ENCODE peak calls at places on chromosomes 13 and 19, in seven cellular contexts. M is heart right ventricle, I is Panc1, A is cardiac muscle cell, U is keratinocyte, V is mammary epithelial cell, P is neural progenitor cell. L is an unnamed sample.

GRCh38 chr13:46963874-46964273 is 67.0 kb upstream of the HTR2A start:
- DNase-seq in M (no peak), I (no peak), A (no peak), U (no peak), V (peak; percentile 11), P (no peak), L (peak; percentile 25)

GRCh38 chr13:90414691-90415596 is 932.5 kb upstream of the MIR17HG start:
- DNase-seq in M (no peak), I (peak; percentile 1), A (no peak), U (no peak), V (peak; percentile 67), P (no peak), L (no peak)

GRCh38 chr19:50500060-50500752 is 10.8 kb downstream of the JOSD2 start:
- DNase-seq in M (peak; percentile 81), I (no peak), A (peak; percentile 96), U (no peak), V (no peak), P (peak; percentile 69), L (peak; percentile 54)

GRCh38 chr13:111482806-111483620 is 162.6 kb downstream of the TEX29 start:
- DNase-seq in M (no peak), I (no peak), A (no peak), U (no peak), V (no peak), P (no peak), L (no peak)

GRCh38 chr13:48773531-48774275 is 120.0 kb downstream of the CYSLTR2 start:
- DNase-seq in M (no peak), I (no peak), A (no peak), U (no peak), V (no peak), P (no peak), L (no peak)

GRCh38 chr13:32840840-32841713 is 175.1 kb upstream of the KL start:
- DNase-seq in M (peak; percentile 47), I (no peak), A (no peak), U (no peak), V (peak; percentile 6), P (no peak), L (peak; percentile 37)

GRCh38 chr13:111265701-111266035 is 54.8 kb upstream of the TEX29 start:
- DNase-seq in M (no peak), I (no peak), A (no peak), U (no peak), V (no peak), P (peak; percentile 15), L (no peak)

GRCh38 chr19:2495130-2495641 is 19.3 kb downstream of the GADD45B start:
- DNase-seq in M (peak; percentile 89), I (no peak), A (peak; percentile 91), U (no peak), V (peak; percentile 55), P (peak; percentile 21), L (no peak)

GRCh38 chr19:45356760-45357444 is 13.5 kb downstream of the ERCC2 start:
- DNase-seq in M (no peak), I (no peak), A (no peak), U (no peak), V (no peak), P (no peak), L (no peak)
- H3K36me3 ChIP-seq in M (no peaks in the 10 kb centered on the region), I (no peaks in the 10 kb centered on the region), A (peaks cover 40% of the 10 kb centered on the region), U (peaks cover 45% of the 10 kb centered on the region), V (peaks cover 5% of the 10 kb centered on the region), P (no peaks in the 10 kb centered on the region), L (peaks cover 11% of the 10 kb centered on the region)

GRCh38 chr19:41924151-41925145 is 3.8 kb downstream of the ERFL start:
- DNase-seq in M (no peak), I (no peak), A (no peak), U (no peak), V (no peak), P (no peak), L (no peak)
- H3K4me1 ChIP-seq in M (peaks cover 15% of the 10 kb centered on the region), I (no peaks in the 10 kb centered on the region), A (no peaks in the 10 kb centered on the region), U (peaks cover 6% of the 10 kb centered on the region), V (no peaks in the 10 kb centered on the region), P (peaks cover 5% of the 10 kb centered on the region), L (no peaks in the 10 kb centered on the region)

DNA sequence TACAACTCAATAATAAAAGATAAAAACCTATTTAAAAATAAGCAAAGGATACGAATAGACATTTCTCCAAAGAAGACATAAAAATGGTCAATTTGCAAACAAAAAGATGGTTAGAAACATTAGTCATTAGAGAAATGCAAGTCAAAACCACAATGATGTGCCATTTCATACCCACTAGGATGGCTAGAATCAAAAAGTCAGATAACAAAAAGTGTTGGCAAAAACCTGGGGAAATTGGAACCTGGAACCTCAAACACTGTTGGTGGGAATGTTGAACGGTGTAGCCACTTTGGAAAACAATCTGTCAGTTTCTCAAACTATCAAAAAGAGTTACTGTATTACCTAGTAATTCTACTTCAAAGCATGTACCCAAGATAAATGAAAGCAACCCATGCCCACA is 26.5 kb upstream of the ZNF30 start:
- DNase-seq in M (no peak), I (no peak), A (no peak), U (no peak), V (no peak), P (no peak), L (no peak)
- H3K27me3 ChIP-seq in M (peaks cover 25% of the 10 kb centered on the region), I (peaks cover 4% of the 10 kb centered on the region), A (peaks cover 42% of the 10 kb centered on the region), U (peaks cover 14% of the 10 kb centered on the region), V (peaks cover 9% of the 10 kb centered on the region), P (peaks cover 66% of the 10 kb centered on the region), L (peaks cover 4% of the 10 kb centered on the region)

DNA sequence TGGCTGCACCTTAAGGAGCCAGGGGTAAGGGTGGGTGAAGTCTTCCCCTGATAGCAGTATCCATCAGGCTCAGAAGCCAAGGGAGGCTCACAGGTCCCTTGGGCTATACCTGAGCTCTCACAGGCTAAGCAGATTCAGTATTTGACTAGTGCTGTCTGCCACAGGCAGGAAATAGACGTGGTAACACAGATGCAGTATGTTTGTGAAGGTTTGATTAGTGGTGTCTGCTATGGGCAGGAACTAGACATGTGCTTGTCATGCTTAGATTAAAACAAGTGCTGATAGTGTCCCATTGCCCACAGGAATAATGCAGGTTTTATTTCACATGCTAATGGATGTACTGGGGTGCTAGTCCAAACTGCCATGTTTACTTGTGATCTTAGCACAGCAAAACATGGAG is 4.0 kb downstream of the SYT5 start:
- DNase-seq in M (no peak), I (no peak), A (no peak), U (no peak), V (peak; percentile 21), P (no peak), L (no peak)
- H3K36me3 ChIP-seq in M (no peaks in the 10 kb centered on the region), I (no peaks in the 10 kb centered on the region), A (no peaks in the 10 kb centered on the region), U (no peaks in the 10 kb centered on the region), V (no peaks in the 10 kb centered on the region), P (no peaks in the 10 kb centered on the region), L (no peaks in the 10 kb centered on the region)

DNA sequence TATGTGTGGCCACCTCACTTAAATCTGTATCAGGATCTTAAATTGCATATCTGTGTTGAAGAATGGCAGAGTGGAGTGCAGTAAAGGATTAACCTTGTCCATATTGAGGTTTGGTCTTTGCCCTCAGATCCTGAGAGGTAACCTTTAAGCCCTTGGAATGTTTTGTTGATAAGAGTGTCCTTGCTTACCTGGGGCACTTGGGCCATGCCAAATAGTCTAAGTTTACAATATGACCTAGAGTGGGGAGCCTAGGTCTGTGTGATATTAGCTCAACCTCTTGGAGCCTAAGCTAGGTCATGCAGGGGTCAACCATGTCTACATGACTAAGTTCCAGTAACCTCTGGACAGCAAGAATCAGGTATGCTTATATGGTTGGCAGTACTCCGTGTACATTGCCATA is 792.5 kb downstream of the DIAPH3 start:
- DNase-seq in M (no peak), I (no peak), A (no peak), U (no peak), V (no peak), P (no peak), L (no peak)
- H3K4me1 ChIP-seq in M (peaks cover 52% of the 10 kb centered on the region), I (no peaks in the 10 kb centered on the region), A (peaks cover 54% of the 10 kb centered on the region), U (no peaks in the 10 kb centered on the region), V (no peaks in the 10 kb centered on the region), P (peaks cover 6% of the 10 kb centered on the region), L (no peaks in the 10 kb centered on the region)

DNA sequence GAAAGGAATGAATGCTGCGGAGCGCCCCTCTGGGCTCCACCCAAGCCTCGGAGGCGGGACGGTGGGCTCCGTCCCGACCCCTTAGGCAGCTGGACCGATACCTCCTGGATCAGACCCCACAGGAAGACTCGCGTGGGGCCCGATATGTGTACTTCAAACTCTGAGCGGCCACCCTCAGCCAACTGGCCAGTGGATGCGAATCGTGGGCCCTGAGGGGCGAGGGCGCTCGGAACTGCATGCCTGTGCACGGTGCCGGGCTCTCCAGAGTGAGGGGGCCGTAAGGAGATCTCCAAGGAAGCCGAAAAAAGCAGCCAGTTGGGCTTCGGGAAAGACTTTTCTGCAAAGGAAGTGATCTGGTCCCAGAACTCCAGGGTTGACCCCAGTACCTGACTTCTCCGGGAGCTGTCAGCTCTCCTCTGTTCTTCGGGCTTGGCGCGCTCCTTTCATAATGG is 8.6 kb downstream of the PDX1 start:
- DNase-seq in M (no peak), I (no peak), A (no peak), U (no peak), V (no peak), P (no peak), L (no peak)
- H3K27me3 ChIP-seq in M (peaks cover 100% of the 10 kb centered on the region), I (no peaks in the 10 kb centered on the region), A (peaks cover 100% of the 10 kb centered on the region), U (peaks cover 83% of the 10 kb centered on the region), V (peaks cover 69% of the 10 kb centered on the region), P (peaks cover 100% of the 10 kb centered on the region), L (peaks cover 90% of the 10 kb centered on the region)

GRCh38 chr13:57982782-57983181 is 351.2 kb downstream of the PCDH17 start:
- DNase-seq in M (no peak), I (no peak), A (no peak), U (no peak), V (no peak), P (no peak), L (no peak)

GRCh38 chr13:57992416-57992815 is 360.9 kb downstream of the PCDH17 start:
- DNase-seq in M (no peak), I (no peak), A (no peak), U (no peak), V (no peak), P (no peak), L (no peak)

GRCh38 chr13:57988276-57988675 is 356.7 kb downstream of the PCDH17 start:
- DNase-seq in M (no peak), I (no peak), A (no peak), U (no peak), V (no peak), P (no peak), L (no peak)
- H3K36me3 ChIP-seq in M (no peaks in the 10 kb centered on the region), I (no peaks in the 10 kb centered on the region), A (no peaks in the 10 kb centered on the region), U (no peaks in the 10 kb centered on the region), V (no peaks in the 10 kb centered on the region), P (no peaks in the 10 kb centered on the region), L (no peaks in the 10 kb centered on the region)

GRCh38 chr13:50513528-50513863 is 330.0 kb downstream of the DLEU7 start:
- DNase-seq in M (no peak), I (no peak), A (no peak), U (no peak), V (no peak), P (no peak), L (no peak)
- H3K4me1 ChIP-seq in M (peaks cover 27% of the 10 kb centered on the region), I (peaks cover 25% of the 10 kb centered on the region), A (peaks cover 9% of the 10 kb centered on the region), U (no peaks in the 10 kb centered on the region), V (peaks cover 6% of the 10 kb centered on the region), P (peaks cover 25% of the 10 kb centered on the region), L (no peaks in the 10 kb centered on the region)